ENCODE peak calls at places on chromosomes 5 and 9, in nine cellular contexts. One of them, this sample, is unnamed.
A peak's percentile ranks its signal among the peaks of the same experiment; 100 is the strongest.

GRCh38 chr9:121336705-121337104 is 33.3 kb downstream of the STOM start:
- DNase-seq in stomach: no peak
- DNase-seq in iris pigment epithelial cell: no peak
- DNase-seq in WERI-Rb-1: peak; percentile 64
- DNase-seq in activated CD4-positive, alpha-beta T cell treated with anti-CD3 and anti-CD28 coated beads, Interleukin-2, amount 50 U/mL, for 24 hours: no peak
- DNase-seq in progenitor cell of endocrine pancreas: no peak
- DNase-seq in NCI-H1105: no peak
- DNase-seq in foreskin fibroblast: no peak
- DNase-seq in globus pallidus: no peak
- DNase-seq in this sample: no peak

GRCh38 chr5:88708682-88709398 is 174.1 kb downstream of the MEF2C start:
- DNase-seq in iris pigment epithelial cell: no peak
- DNase-seq in activated CD4-positive, alpha-beta T cell treated with anti-CD3 and anti-CD28 coated beads, Interleukin-2, amount 50 U/mL, for 24 hours: no peak
- DNase-seq in foreskin fibroblast: no peak
- DNase-seq in WERI-Rb-1: no peak
- DNase-seq in stomach: no peak
- DNase-seq in globus pallidus: no peak
- DNase-seq in NCI-H1105: no peak
- DNase-seq in progenitor cell of endocrine pancreas: no peak
- DNase-seq in this sample: no peak

GRCh38 chr5:87210743-87211142 is 56.9 kb upstream of the RASA1 start:
- DNase-seq in activated CD4-positive, alpha-beta T cell treated with anti-CD3 and anti-CD28 coated beads, Interleukin-2, amount 50 U/mL, for 24 hours: no peak
- DNase-seq in stomach: no peak
- DNase-seq in foreskin fibroblast: no peak
- DNase-seq in progenitor cell of endocrine pancreas: no peak
- DNase-seq in NCI-H1105: peak; percentile 34
- DNase-seq in WERI-Rb-1: no peak
- DNase-seq in globus pallidus: no peak
- DNase-seq in iris pigment epithelial cell: peak; percentile 33
- DNase-seq in this sample: no peak

GRCh38 chr5:177194278-177194677 is 60.7 kb downstream of the NSD1 start:
- DNase-seq in NCI-H1105: no peak
- DNase-seq in globus pallidus: no peak
- DNase-seq in WERI-Rb-1: no peak
- DNase-seq in activated CD4-positive, alpha-beta T cell treated with anti-CD3 and anti-CD28 coated beads, Interleukin-2, amount 50 U/mL, for 24 hours: no peak
- DNase-seq in iris pigment epithelial cell: peak; percentile 78
- DNase-seq in progenitor cell of endocrine pancreas: no peak
- DNase-seq in stomach: no peak
- DNase-seq in foreskin fibroblast: peak; percentile 91
- DNase-seq in this sample: no peak

GRCh38 chr5:110968246-110969005 is 103.1 kb upstream of the TSLP start:
- DNase-seq in WERI-Rb-1: no peak
- DNase-seq in stomach: no peak
- DNase-seq in activated CD4-positive, alpha-beta T cell treated with anti-CD3 and anti-CD28 coated beads, Interleukin-2, amount 50 U/mL, for 24 hours: no peak
- DNase-seq in NCI-H1105: no peak
- DNase-seq in progenitor cell of endocrine pancreas: no peak
- DNase-seq in globus pallidus: no peak
- DNase-seq in foreskin fibroblast: no peak
- DNase-seq in iris pigment epithelial cell: no peak
- DNase-seq in this sample: no peak

GRCh38 chr5:164868761-164869160 is 1363.3 kb downstream of the MAT2B start:
- DNase-seq in activated CD4-positive, alpha-beta T cell treated with anti-CD3 and anti-CD28 coated beads, Interleukin-2, amount 50 U/mL, for 24 hours: no peak
- DNase-seq in foreskin fibroblast: no peak
- DNase-seq in globus pallidus: no peak
- DNase-seq in NCI-H1105: no peak
- DNase-seq in WERI-Rb-1: peak; percentile 23
- DNase-seq in stomach: no peak
- DNase-seq in iris pigment epithelial cell: no peak
- DNase-seq in progenitor cell of endocrine pancreas: no peak
- DNase-seq in this sample: no peak

GRCh38 chr9:117073539-117074336 is 341.1 kb downstream of the ASTN2 start:
- DNase-seq in iris pigment epithelial cell: peak; percentile 29
- DNase-seq in globus pallidus: peak; percentile 33
- DNase-seq in progenitor cell of endocrine pancreas: peak; percentile 13
- DNase-seq in stomach: no peak
- DNase-seq in WERI-Rb-1: peak; percentile 89
- DNase-seq in activated CD4-positive, alpha-beta T cell treated with anti-CD3 and anti-CD28 coated beads, Interleukin-2, amount 50 U/mL, for 24 hours: no peak
- DNase-seq in foreskin fibroblast: no peak
- DNase-seq in NCI-H1105: no peak
- DNase-seq in this sample: no peak

GRCh38 chr5:100479079-100479688 is 56.0 kb upstream of the FAM174A start:
- DNase-seq in WERI-Rb-1: no peak
- DNase-seq in NCI-H1105: no peak
- DNase-seq in progenitor cell of endocrine pancreas: no peak
- DNase-seq in iris pigment epithelial cell: peak; percentile 8
- DNase-seq in activated CD4-positive, alpha-beta T cell treated with anti-CD3 and anti-CD28 coated beads, Interleukin-2, amount 50 U/mL, for 24 hours: no peak
- DNase-seq in globus pallidus: no peak
- DNase-seq in stomach: no peak
- DNase-seq in foreskin fibroblast: no peak
- DNase-seq in this sample: no peak